ENCODE peak calls at places on chromosomes 7 and 10, in ten cellular contexts. Y is neural progenitor cell; D is naive thymus-derived CD4-positive, alpha-beta T cell; A is adrenal gland; J is IMR-90; K is caudate nucleus; W is SK-N-SH; Q is left ventricle myocardium inferior; O is kidney; T is dorsolateral prefrontal cortex. V is an unnamed sample.

GRCh38 chr10:89301721-89302445 is at the start of gene IFIT2:
- DNase-seq in J (peak; percentile 80), T (no peak), A (peak; percentile 38), Y (no peak), O (no peak), Q (peak; percentile 29), D (no peak), K (peak; percentile 35), W (no peak), V (no peak)

GRCh38 chr7:95886501-95887090 is 114.2 kb downstream of the DYNC1I1 start:
- DNase-seq in O (no peak), K (no peak), Q (no peak), D (no peak), Y (no peak), J (peak; percentile 19), W (no peak), A (no peak), T (no peak), V (no peak)

GRCh38 chr7:127892488-127893314 is 138.5 kb downstream of the LRRC4 start:
- DNase-seq in W (no peak), D (no peak), Q (no peak), K (no peak), Y (no peak), J (peak; percentile 71), T (no peak), A (no peak), O (no peak), V (no peak)

GRCh38 chr7:106480616-106481031 is 180.3 kb downstream of the CCDC71L start:
- DNase-seq in D (no peak), A (no peak), J (no peak), K (no peak), W (no peak), Q (no peak), O (no peak), T (no peak), Y (no peak), V (no peak)

GRCh38 chr10:129163536-129163935 is 303.5 kb upstream of the MGMT start:
- DNase-seq in W (no peak), D (no peak), O (no peak), K (no peak), J (no peak), T (no peak), Y (no peak), A (no peak), Q (no peak), V (no peak)

GRCh38 chr7:129298268-129298893 is 73.6 kb downstream of the AHCYL2 start:
- DNase-seq in J (peak; percentile 51), D (no peak), A (peak; percentile 65), T (no peak), Y (peak; percentile 61), K (peak; percentile 38), O (no peak), Q (no peak), W (peak; percentile 65), V (no peak)

GRCh38 chr7:156725074-156725473 is 84.5 kb downstream of the RNF32 start:
- DNase-seq in O (no peak), Q (no peak), K (no peak), Y (peak; percentile 21), J (peak; percentile 77), A (no peak), D (no peak), W (no peak), T (no peak), V (no peak)

GRCh38 chr7:54253036-54253373 is 289.2 kb upstream of the VSTM2A start:
- DNase-seq in Y (no peak), J (no peak), D (no peak), O (no peak), T (no peak), A (no peak), K (no peak), Q (no peak), W (no peak), V (no peak)

GRCh38 chr7:84924341-84924740 is 262.5 kb downstream of the SEMA3D start:
- DNase-seq in T (no peak), O (no peak), W (no peak), D (no peak), J (no peak), Y (no peak), K (no peak), Q (no peak), A (no peak), V (no peak)

GRCh38 chr7:53325061-53325460 is 289.6 kb downstream of the POM121L12 start:
- DNase-seq in T (no peak), A (no peak), J (no peak), D (no peak), W (no peak), Q (no peak), Y (no peak), K (no peak), O (no peak), V (no peak)

GRCh38 chr10:86304436-86304835 is 62.2 kb downstream of the GRID1 start:
- DNase-seq in W (no peak), T (peak; percentile 8), Q (no peak), D (no peak), O (no peak), Y (no peak), K (no peak), A (no peak), J (no peak), V (no peak)

GRCh38 chr10:97854735-97855134 is 5.1 kb downstream of the GOLGA7B start:
- DNase-seq in Q (no peak), J (no peak), Y (no peak), W (no peak), A (no peak), D (no peak), K (no peak), T (no peak), O (no peak), V (no peak)

GRCh38 chr10:95350212-95350829 is 59.5 kb upstream of the PDLIM1 start:
- DNase-seq in T (no peak), W (no peak), D (no peak), O (no peak), K (peak; percentile 62), J (peak; percentile 43), A (no peak), Q (no peak), Y (no peak), V (no peak)

GRCh38 chr7:29091121-29091601 is 55.2 kb downstream of the CPVL start:
- DNase-seq in T (no peak), J (no peak), D (no peak), A (peak; percentile 34), Q (peak; percentile 38), K (no peak), Y (peak; percentile 15), W (peak; percentile 41), O (peak; percentile 75), V (no peak)

GRCh38 chr7:29086545-29086944 is 59.8 kb downstream of the CPVL start:
- DNase-seq in T (no peak), Q (no peak), Y (no peak), W (no peak), J (no peak), K (no peak), O (no peak), A (no peak), D (no peak), V (no peak)

GRCh38 chr7:29087840-29088169 is 58.5 kb downstream of the CPVL start:
- DNase-seq in W (no peak), J (no peak), Y (no peak), D (no peak), T (no peak), Q (no peak), O (no peak), K (no peak), A (no peak), V (no peak)

GRCh38 chr7:29095666-29096560 is 50.4 kb downstream of the CPVL start:
- DNase-seq in K (no peak), Q (no peak), J (no peak), D (no peak), T (no peak), Y (no peak), A (no peak), W (no peak), O (no peak), V (no peak)

GRCh38 chr7:29091722-29092121 is 54.6 kb downstream of the CPVL start:
- DNase-seq in D (no peak), A (no peak), K (no peak), J (no peak), Y (peak; percentile 11), O (no peak), W (no peak), T (no peak), Q (no peak), V (no peak)
- H3K27ac ChIP-seq in D (peak overlapping the region; percentile 46), A (no peak overlapping the region), K (no peak overlapping the region), J (no peak overlapping the region), Y (no peak overlapping the region), O (peak overlapping the region; percentile 76), W (peak overlapping the region; percentile 36), T (no peak overlapping the region), Q (peak overlapping the region; percentile 72), V (no peak overlapping the region)

GRCh38 chr10:71746344-71747037 is 26.8 kb downstream of the VSIR start:
- DNase-seq in A (peak; percentile 59), O (peak; percentile 82), Y (peak; percentile 45), Q (peak; percentile 67), K (no peak), T (no peak), D (no peak), W (peak; percentile 51), J (no peak), V (no peak)
- H3K27ac ChIP-seq in A (no peak overlapping the region), O (no peak overlapping the region), Y (no peak overlapping the region), Q (peak overlapping the region; percentile 87), K (peak overlapping the region; percentile 74), T (no peak overlapping the region), D (peak overlapping the region; percentile 74), W (no peak overlapping the region), J (no peak overlapping the region), V (no peak overlapping the region)

GRCh38 chr7:99363286-99363685 is 11.2 kb upstream of the ARPC1B start:
- DNase-seq in A (no peak), K (no peak), D (no peak), Y (no peak), Q (no peak), O (no peak), T (no peak), W (no peak), J (peak; percentile 22), V (no peak)

GRCh38 chr7:99365318-99366141 is 9.0 kb upstream of the ARPC1B start:
- DNase-seq in T (no peak), Y (peak; percentile 40), D (peak; percentile 58), A (no peak), J (no peak), K (peak; percentile 54), Q (no peak), W (peak; percentile 75), O (peak; percentile 75), V (no peak)

GRCh38 chr7:99368750-99369389 is 5.7 kb upstream of the ARPC1B start:
- DNase-seq in O (peak; percentile 42), J (no peak), Q (no peak), A (no peak), D (no peak), Y (no peak), W (no peak), T (no peak), K (no peak), V (no peak)

GRCh38 chr7:99369767-99370353 is 4.7 kb upstream of the ARPC1B start:
- DNase-seq in K (no peak), J (peak; percentile 45), T (no peak), Q (no peak), Y (no peak), A (no peak), W (no peak), O (no peak), D (no peak), V (no peak)

GRCh38 chr7:99366646-99367045 is 7.9 kb upstream of the ARPC1B start:
- DNase-seq in W (no peak), Y (peak; percentile 48), J (no peak), K (no peak), O (peak; percentile 61), Q (no peak), D (no peak), T (no peak), A (no peak), V (no peak)
- H3K27ac ChIP-seq in W (no peak overlapping the region), Y (peak overlapping the region; percentile 35), J (no peak overlapping the region), K (no peak overlapping the region), O (no peak overlapping the region), Q (no peak overlapping the region), D (no peak overlapping the region), T (no peak overlapping the region), A (no peak overlapping the region), V (no peak overlapping the region)

GRCh38 chr7:1122832-1123501 is 35.1 kb downstream of the GPER1 start:
- DNase-seq in W (no peak), Y (no peak), J (no peak), A (no peak), K (no peak), Q (peak; percentile 67), O (peak; percentile 80), D (no peak), T (peak; percentile 37), V (no peak)
- H3K27ac ChIP-seq in W (no peak overlapping the region), Y (peak overlapping the region; percentile 46), J (no peak overlapping the region), A (no peak overlapping the region), K (peak overlapping the region; percentile 62), Q (peak overlapping the region; percentile 85), O (no peak overlapping the region), D (no peak overlapping the region), T (peak overlapping the region; percentile 49), V (no peak overlapping the region)

V was measured in substantia nigra.